ENCODE peak calls at places on chromosomes 2 and 18, in four cellular contexts. One of them, this sample, is unnamed.
A peak's percentile ranks its signal among the peaks of the same experiment; 100 is the strongest.

GRCh38 chr2:156852681-156853080 is 404.8 kb upstream of the GALNT5 start:
- DNase-seq in cardiac muscle cell: no peak
- DNase-seq in fibroblast of mammary gland: no peak
- DNase-seq in colonic mucosa: no peak
- DNase-seq in this sample: no peak

GRCh38 chr2:32824415-32824814 is 122.3 kb upstream of the LTBP1 start:
- DNase-seq in colonic mucosa: no peak
- DNase-seq in fibroblast of mammary gland: no peak
- DNase-seq in cardiac muscle cell: no peak
- DNase-seq in this sample: no peak

GRCh38 chr2:127388423-127389164 is 819 bp upstream of the MAP3K2 start:
- DNase-seq in cardiac muscle cell: no peak
- DNase-seq in fibroblast of mammary gland: peak; percentile 56
- DNase-seq in colonic mucosa: no peak
- DNase-seq in this sample: peak; percentile 43

GRCh38 chr18:74331404-74331803 is 15.8 kb downstream of the C18orf63 start:
- DNase-seq in cardiac muscle cell: peak; percentile 80
- DNase-seq in colonic mucosa: no peak
- DNase-seq in fibroblast of mammary gland: peak; percentile 80
- DNase-seq in this sample: peak; percentile 65

GRCh38 chr2:209191139-209191538 is 232.7 kb upstream of the MAP2 start:
- DNase-seq in cardiac muscle cell: no peak
- DNase-seq in colonic mucosa: no peak
- DNase-seq in fibroblast of mammary gland: peak; percentile 14
- DNase-seq in this sample: no peak

GRCh38 chr2:12896283-12897014 is 179.7 kb downstream of the TRIB2 start:
- DNase-seq in colonic mucosa: no peak
- DNase-seq in fibroblast of mammary gland: no peak
- DNase-seq in cardiac muscle cell: no peak
- DNase-seq in this sample: no peak

GRCh38 chr2:41962912-41963652 is 84.7 kb upstream of the PKDCC start:
- DNase-seq in cardiac muscle cell: peak; percentile 56
- DNase-seq in fibroblast of mammary gland: no peak
- DNase-seq in colonic mucosa: no peak
- DNase-seq in this sample: no peak

GRCh38 chr18:74116628-74117554 is 30.7 kb downstream of the FBXO15 start:
- DNase-seq in cardiac muscle cell: peak; percentile 60
- DNase-seq in colonic mucosa: no peak
- DNase-seq in fibroblast of mammary gland: peak; percentile 68
- DNase-seq in this sample: peak; percentile 69

GRCh38 chr2:28316546-28317335 is 75.9 kb upstream of the FOSL2 start:
- DNase-seq in cardiac muscle cell: no peak
- DNase-seq in fibroblast of mammary gland: no peak
- DNase-seq in colonic mucosa: no peak
- DNase-seq in this sample: no peak

GRCh38 chr18:3456686-3457069 is 6.7 kb downstream of the TGIF1 start:
- DNase-seq in cardiac muscle cell: no peak
- DNase-seq in fibroblast of mammary gland: no peak
- DNase-seq in colonic mucosa: peak; percentile 58
- DNase-seq in this sample: no peak

GRCh38 chr18:3453540-3454364 is 3.8 kb downstream of the TGIF1 start:
- DNase-seq in cardiac muscle cell: peak; percentile 96
- DNase-seq in fibroblast of mammary gland: peak; percentile 97
- DNase-seq in colonic mucosa: peak; percentile 67
- DNase-seq in this sample: peak; percentile 97

GRCh38 chr18:3454365-3455089 is 4.6 kb downstream of the TGIF1 start:
- DNase-seq in colonic mucosa: peak; percentile 71
- DNase-seq in fibroblast of mammary gland: peak; percentile 73
- DNase-seq in cardiac muscle cell: peak; percentile 78
- DNase-seq in this sample: peak; percentile 83

GRCh38 chr18:3455938-3456685 is 6.1 kb downstream of the TGIF1 start:
- DNase-seq in cardiac muscle cell: peak; percentile 59
- DNase-seq in fibroblast of mammary gland: peak; percentile 56
- DNase-seq in colonic mucosa: peak; percentile 57
- DNase-seq in this sample: peak; percentile 57

DNA sequence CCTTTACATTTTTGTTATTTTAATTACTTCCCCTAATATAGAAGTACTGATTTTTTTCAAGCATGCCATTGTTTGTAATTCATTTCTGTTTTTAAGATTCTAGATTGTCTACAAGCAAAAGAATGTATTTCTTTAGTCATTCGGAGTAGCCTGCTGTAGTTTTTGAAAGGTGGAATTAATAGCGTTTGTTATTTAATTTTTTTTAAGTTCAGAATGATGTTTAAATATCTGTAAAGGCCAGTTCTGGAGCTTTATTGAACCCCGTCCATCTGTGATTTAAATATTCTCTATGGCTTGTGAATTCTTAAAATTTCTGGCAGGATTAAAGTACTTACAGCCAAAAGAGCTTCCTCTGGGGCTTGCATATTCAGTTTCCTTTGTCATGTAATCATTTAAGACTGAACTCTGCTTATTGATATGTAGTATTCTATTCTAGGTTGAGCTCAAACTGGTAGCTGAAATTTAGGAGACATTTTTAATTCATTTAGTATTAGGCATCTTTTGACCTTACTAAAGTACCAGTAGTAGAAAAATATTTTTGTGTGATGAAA is 5.2 kb downstream of the TGIF1 start:
- DNase-seq in cardiac muscle cell: no peak
- DNase-seq in fibroblast of mammary gland: no peak
- DNase-seq in colonic mucosa: no peak
- DNase-seq in this sample: no peak
- TF ChIP-seq CTCF in cardiac muscle cell: no peak
- TF ChIP-seq CTCF in fibroblast of mammary gland: no peak
- TF ChIP-seq CTCF in colonic mucosa: no peak
- TF ChIP-seq CTCF in this sample: no peak

GRCh38 chr2:79530443-79530842 is 17.6 kb downstream of the CTNNA2 start:
- DNase-seq in colonic mucosa: no peak
- DNase-seq in fibroblast of mammary gland: peak; percentile 7
- DNase-seq in cardiac muscle cell: no peak
- DNase-seq in this sample: no peak
- TF ChIP-seq CTCF in colonic mucosa: no peak
- TF ChIP-seq CTCF in fibroblast of mammary gland: no peak
- TF ChIP-seq CTCF in cardiac muscle cell: no peak
- TF ChIP-seq CTCF in this sample: no peak

DNA sequence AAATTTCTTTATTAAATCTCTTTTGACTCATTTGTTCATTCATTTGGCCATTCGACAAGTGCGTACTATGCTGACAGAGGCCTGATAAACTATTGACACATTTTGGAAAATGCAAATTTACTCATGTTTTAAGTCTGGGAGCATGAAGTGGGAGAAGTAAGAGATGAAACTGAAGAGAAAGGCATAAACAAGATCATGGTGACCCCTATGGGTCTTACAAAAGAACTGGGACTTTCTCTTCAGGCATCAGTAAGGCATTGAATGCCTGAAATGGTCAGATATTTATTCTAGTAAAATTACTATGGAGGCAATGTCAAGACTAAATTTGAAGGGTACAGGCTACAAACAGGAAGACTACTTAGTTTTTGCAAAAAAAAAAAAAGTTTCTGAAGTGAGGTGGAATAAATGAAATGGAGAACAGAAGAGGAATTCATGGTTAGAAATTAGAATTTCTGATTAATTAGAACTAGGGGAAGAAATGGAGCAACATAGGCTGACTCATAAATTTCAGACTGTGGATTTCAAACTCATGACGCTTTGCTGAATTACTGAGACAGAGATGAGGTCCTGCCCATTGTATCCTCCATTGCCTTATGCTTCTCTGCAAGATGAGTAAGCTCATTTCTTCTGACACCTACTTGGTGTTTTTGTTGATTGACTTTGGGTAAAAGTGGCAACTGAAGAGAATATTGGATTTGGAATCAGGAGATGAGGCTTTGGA is 32.7 kb downstream of the VSNL1 start:
- DNase-seq in fibroblast of mammary gland: peak; percentile 46
- DNase-seq in cardiac muscle cell: peak; percentile 17
- DNase-seq in colonic mucosa: no peak
- DNase-seq in this sample: peak; percentile 21
- TF ChIP-seq CTCF in fibroblast of mammary gland: no peak
- TF ChIP-seq CTCF in cardiac muscle cell: peak; percentile 20
- TF ChIP-seq CTCF in colonic mucosa: no peak
- TF ChIP-seq CTCF in this sample: no peak

GRCh38 chr2:79235135-79235534 is 75.6 kb upstream of the REG3A start:
- DNase-seq in colonic mucosa: no peak
- DNase-seq in cardiac muscle cell: no peak
- DNase-seq in fibroblast of mammary gland: no peak
- DNase-seq in this sample: no peak
- TF ChIP-seq CTCF in colonic mucosa: no peak
- TF ChIP-seq CTCF in cardiac muscle cell: no peak
- TF ChIP-seq CTCF in fibroblast of mammary gland: no peak
- TF ChIP-seq CTCF in this sample: no peak

GRCh38 chr2:10900216-10901109 is 11.3 kb upstream of the KCNF1 start:
- DNase-seq in fibroblast of mammary gland: no peak
- DNase-seq in cardiac muscle cell: peak; percentile 38
- DNase-seq in colonic mucosa: peak; percentile 69
- DNase-seq in this sample: peak; percentile 9
- TF ChIP-seq CTCF in fibroblast of mammary gland: peak; percentile 9
- TF ChIP-seq CTCF in cardiac muscle cell: peak; percentile 39
- TF ChIP-seq CTCF in colonic mucosa: no peak
- TF ChIP-seq CTCF in this sample: peak; percentile 10

GRCh38 chr2:84022810-84023431 is 436.2 kb downstream of the SUCLG1 start:
- DNase-seq in colonic mucosa: peak; percentile 55
- DNase-seq in fibroblast of mammary gland: peak; percentile 47
- DNase-seq in cardiac muscle cell: peak; percentile 48
- DNase-seq in this sample: peak; percentile 50
- TF ChIP-seq CTCF in colonic mucosa: peak; percentile 68
- TF ChIP-seq CTCF in fibroblast of mammary gland: peak; percentile 63
- TF ChIP-seq CTCF in cardiac muscle cell: peak; percentile 60
- TF ChIP-seq CTCF in this sample: peak; percentile 47

GRCh38 chr2:237333748-237334147 is 80.2 kb downstream of the COL6A3 start:
- DNase-seq in cardiac muscle cell: no peak
- DNase-seq in fibroblast of mammary gland: no peak
- DNase-seq in colonic mucosa: no peak
- DNase-seq in this sample: no peak
- TF ChIP-seq CTCF in cardiac muscle cell: no peak
- TF ChIP-seq CTCF in fibroblast of mammary gland: no peak
- TF ChIP-seq CTCF in colonic mucosa: no peak
- TF ChIP-seq CTCF in this sample: no peak

GRCh38 chr2:181605889-181606837 is 50.7 kb downstream of the CERKL start:
- DNase-seq in fibroblast of mammary gland: no peak
- DNase-seq in cardiac muscle cell: no peak
- DNase-seq in colonic mucosa: no peak
- DNase-seq in this sample: no peak

GRCh38 chr2:181613241-181613640 is 43.7 kb downstream of the CERKL start:
- DNase-seq in fibroblast of mammary gland: no peak
- DNase-seq in cardiac muscle cell: no peak
- DNase-seq in colonic mucosa: no peak
- DNase-seq in this sample: no peak

GRCh38 chr2:181602017-181602416 is 54.9 kb downstream of the CERKL start:
- DNase-seq in colonic mucosa: no peak
- DNase-seq in cardiac muscle cell: no peak
- DNase-seq in fibroblast of mammary gland: no peak
- DNase-seq in this sample: no peak

DNA sequence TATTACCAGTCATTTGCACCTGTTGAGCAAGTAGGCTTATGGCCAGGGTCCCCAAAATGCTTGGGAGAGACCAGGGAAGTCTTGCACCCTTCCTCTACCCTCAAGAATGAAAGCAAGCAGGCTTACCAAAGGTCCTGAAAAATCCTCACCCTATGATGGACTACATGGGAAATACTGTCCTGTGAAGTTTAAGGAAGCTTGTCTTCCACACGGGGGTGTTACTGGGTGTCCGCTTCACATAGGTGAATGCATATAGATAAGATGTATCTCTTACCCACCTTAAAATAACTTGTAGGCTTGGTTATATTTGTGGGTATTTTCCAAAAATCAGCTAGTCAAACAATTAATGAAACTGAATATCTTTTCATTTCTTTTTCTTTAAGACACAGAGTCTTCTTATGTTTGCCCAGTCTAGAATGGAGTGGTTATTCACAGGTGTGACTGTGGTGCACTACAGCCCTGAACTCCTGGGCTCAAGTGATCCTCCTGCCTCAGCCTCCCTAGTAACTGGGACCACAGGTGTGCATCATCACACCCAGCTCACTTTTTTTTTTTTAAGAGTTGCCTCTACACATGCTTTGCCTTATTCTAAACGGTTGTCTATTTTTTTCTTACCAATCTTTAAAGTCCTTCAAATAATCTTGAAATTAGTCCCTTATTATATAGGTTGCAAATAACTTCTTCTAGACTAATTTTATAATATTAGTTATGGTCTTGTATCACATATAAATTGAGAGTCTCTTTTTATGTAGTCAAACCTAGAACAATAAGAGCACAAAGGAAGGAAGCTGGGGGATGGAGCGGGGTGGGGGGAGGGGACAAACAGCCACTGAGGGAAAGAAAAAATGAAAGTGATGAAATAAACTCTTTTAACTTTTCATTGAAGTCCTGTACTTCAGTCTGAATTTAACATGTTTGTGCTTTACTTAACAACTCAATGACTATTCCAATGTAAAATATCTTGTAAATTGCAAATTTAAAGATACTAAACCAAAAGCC is 49.0 kb downstream of the CERKL start:
- DNase-seq in colonic mucosa: no peak
- DNase-seq in cardiac muscle cell: no peak
- DNase-seq in fibroblast of mammary gland: no peak
- DNase-seq in this sample: no peak
- TF ChIP-seq CTCF in colonic mucosa: no peak
- TF ChIP-seq CTCF in cardiac muscle cell: no peak
- TF ChIP-seq CTCF in fibroblast of mammary gland: no peak
- TF ChIP-seq CTCF in this sample: no peak